ENCODE peak calls at places on chromosomes 1 and 21, in seven cellular contexts. X is astrocyte of the spinal cord; K is left ventricle myocardium inferior; L is IMR-90; V is OCI-LY7; J is CD8-positive, alpha-beta memory T cell; G is AG04450. Q is an unnamed sample.

GRCh38 chr1:77824694-77825355 is 45.4 kb downstream of the MIGA1 start:
- DNase-seq in X (no peak), K (no peak), L (no peak), V (peak; percentile 60), J (no peak), G (no peak), Q (no peak)

GRCh38 chr1:199859525-199859924 is 168.0 kb upstream of the NR5A2 start:
- DNase-seq in X (peak; percentile 55), K (no peak), L (peak; percentile 80), V (peak; percentile 1), J (no peak), G (peak; percentile 44), Q (peak; percentile 55)

GRCh38 chr1:204307334-204307883 is 52.3 kb downstream of the PLEKHA6 start:
- DNase-seq in X (no peak), K (peak; percentile 26), L (peak; percentile 76), V (no peak), J (no peak), G (no peak), Q (no peak)

GRCh38 chr1:189237008-189237407 is 1240.7 kb downstream of the BRINP3 start:
- DNase-seq in X (no peak), K (no peak), L (no peak), V (no peak), J (no peak), G (no peak), Q (no peak)

GRCh38 chr1:44421374-44422028 is 16.4 kb downstream of the RNF220 start:
- DNase-seq in X (no peak), K (no peak), L (no peak), V (no peak), J (no peak), G (no peak), Q (no peak)

GRCh38 chr21:42767561-42767835 is 111.8 kb downstream of the WDR4 start:
- DNase-seq in X (no peak), K (no peak), L (no peak), V (no peak), J (no peak), G (no peak), Q (no peak)

GRCh38 chr1:24203404-24203803 is 16.3 kb upstream of the IFNLR1 start:
- DNase-seq in X (no peak), K (no peak), L (no peak), V (peak; percentile 81), J (peak; percentile 25), G (no peak), Q (no peak)

GRCh38 chr1:39295901-39296300 is 91.4 kb downstream of the MACF1 start:
- DNase-seq in X (no peak), K (no peak), L (no peak), V (no peak), J (no peak), G (no peak), Q (no peak)

DNA sequence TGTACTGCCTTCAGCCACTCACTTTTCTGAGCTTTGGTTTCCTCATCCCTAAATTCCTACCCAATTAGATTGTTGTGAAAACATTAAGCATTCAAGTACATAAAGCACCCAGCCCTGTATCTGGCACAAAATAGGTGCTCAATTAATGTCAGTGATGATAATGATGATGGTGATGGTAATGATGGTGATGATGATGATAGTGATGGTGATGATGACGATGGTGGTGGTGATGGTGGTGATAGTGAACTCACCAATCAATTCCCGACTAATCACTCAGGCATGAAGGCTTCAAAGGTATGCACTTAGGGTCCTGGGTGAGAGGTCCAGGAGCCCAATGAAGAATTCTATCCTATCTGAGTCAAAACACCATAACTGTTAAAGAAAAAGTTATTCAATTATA is 383.5 kb downstream of the MATN1 start:
- DNase-seq in X (no peak), K (no peak), L (no peak), V (no peak), J (no peak), G (no peak), Q (no peak)
- H3K4me3 ChIP-seq in X (no peak overlapping the region), K (no peak overlapping the region), L (no peak overlapping the region), V (no peak overlapping the region), J (no peak overlapping the region), G (no peak overlapping the region), Q (no peak overlapping the region)

GRCh38 chr1:47687618-47687940 is 249.7 kb downstream of the FOXD2 start:
- DNase-seq in X (no peak), K (no peak), L (no peak), V (no peak), J (no peak), G (no peak), Q (no peak)
- H3K4me3 ChIP-seq in X (no peak overlapping the region), K (no peak overlapping the region), L (no peak overlapping the region), V (no peak overlapping the region), J (no peak overlapping the region), G (no peak overlapping the region), Q (no peak overlapping the region)

GRCh38 chr1:93036672-93037071 is 42.4 kb upstream of the MTF2 start:
- DNase-seq in X (no peak), K (no peak), L (no peak), V (no peak), J (no peak), G (no peak), Q (no peak)

GRCh38 chr1:93047585-93047984 is 31.5 kb upstream of the MTF2 start:
- DNase-seq in X (no peak), K (no peak), L (no peak), V (no peak), J (no peak), G (no peak), Q (no peak)

GRCh38 chr1:93042822-93043557 is 36.1 kb upstream of the MTF2 start:
- DNase-seq in X (no peak), K (no peak), L (no peak), V (no peak), J (no peak), G (no peak), Q (no peak)

DNA sequence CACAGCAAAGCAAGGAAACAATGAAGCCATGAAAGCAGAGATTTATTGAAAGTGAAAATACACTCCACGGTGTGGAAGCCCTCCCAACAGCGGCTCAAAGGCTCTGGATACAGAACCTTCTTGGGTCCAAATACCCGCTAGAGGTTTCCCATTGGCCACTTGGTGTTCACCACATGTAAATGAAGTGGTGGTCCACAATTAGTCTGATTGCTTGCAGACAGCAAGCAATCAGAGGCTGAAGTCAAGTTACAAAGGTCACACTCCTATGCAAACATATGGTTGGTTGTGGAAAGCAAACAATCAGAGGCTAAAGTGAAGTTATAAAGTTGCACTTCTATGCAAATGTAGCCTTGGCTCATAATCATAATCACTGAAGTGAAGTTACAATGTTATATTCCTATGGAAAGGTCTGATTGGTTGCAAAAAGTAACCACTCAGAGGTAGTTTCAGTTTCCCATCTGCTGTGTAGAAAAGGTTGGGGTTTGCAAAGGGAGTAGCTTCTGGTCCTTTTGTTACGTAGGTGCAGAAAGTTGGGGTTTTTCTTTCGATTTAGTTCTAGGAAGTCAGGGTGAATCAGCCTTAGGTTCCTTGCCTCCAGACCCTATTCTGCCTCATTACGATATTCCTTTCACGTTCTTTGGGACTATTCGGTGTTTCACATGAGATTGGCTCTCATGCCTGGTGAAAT is 36.8 kb upstream of the MTF2 start:
- DNase-seq in X (no peak), K (no peak), L (no peak), V (peak; percentile 43), J (peak; percentile 52), G (no peak), Q (no peak)
- H3K4me3 ChIP-seq in X (no peak overlapping the region), K (no peak overlapping the region), L (no peak overlapping the region), V (peak overlapping the region; percentile 25), J (peak overlapping the region; percentile 59), G (no peak overlapping the region), Q (no peak overlapping the region)

GRCh38 chr1:90725961-90726715 is 9.0 kb upstream of the BARHL2 start:
- DNase-seq in X (no peak), K (no peak), L (peak; percentile 1), V (no peak), J (no peak), G (no peak), Q (no peak)
- H3K4me3 ChIP-seq in X (no peak overlapping the region), K (peak overlapping the region; percentile 58), L (peak overlapping the region; percentile 15), V (no peak overlapping the region), J (no peak overlapping the region), G (no peak overlapping the region), Q (peak overlapping the region; percentile 26)

GRCh38 chr1:156106624-156107488 is 7.7 kb upstream of the LMNA start:
- DNase-seq in X (no peak), K (no peak), L (peak; percentile 40), V (no peak), J (no peak), G (no peak), Q (no peak)
- H3K4me3 ChIP-seq in X (no peak overlapping the region), K (peak overlapping the region; percentile 64), L (peak overlapping the region; percentile 14), V (no peak overlapping the region), J (peak overlapping the region; percentile 20), G (peak overlapping the region; percentile 11), Q (peak overlapping the region; percentile 1)

GRCh38 chr1:150649441-150649840 is 20.0 kb upstream of the ENSA start:
- DNase-seq in X (no peak), K (no peak), L (no peak), V (no peak), J (no peak), G (no peak), Q (no peak)
- H3K4me3 ChIP-seq in X (no peak overlapping the region), K (no peak overlapping the region), L (no peak overlapping the region), V (no peak overlapping the region), J (no peak overlapping the region), G (no peak overlapping the region), Q (no peak overlapping the region)

DNA sequence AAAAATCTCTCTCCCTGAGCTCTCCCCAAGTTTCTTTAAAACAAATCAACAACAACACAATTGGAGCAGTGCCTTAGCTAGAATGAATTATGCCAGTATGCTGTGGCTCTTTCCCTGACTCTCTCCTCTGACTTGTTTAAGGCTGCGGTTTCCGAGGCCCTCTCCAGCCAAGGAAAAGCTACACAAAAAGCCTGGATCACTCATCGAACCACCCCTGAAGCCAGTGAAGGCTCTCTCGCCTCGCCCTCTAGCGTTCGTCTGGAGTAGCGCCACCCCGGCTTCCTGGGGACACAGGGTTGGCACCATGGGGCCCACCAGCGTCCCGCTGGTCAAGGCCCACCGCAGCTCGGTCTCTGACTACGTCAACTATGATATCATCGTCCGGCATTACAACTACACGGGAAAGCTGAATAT is 1.9 kb downstream of the S1PR1 start:
- DNase-seq in X (peak; percentile 90), K (peak; percentile 88), L (peak; percentile 91), V (peak; percentile 78), J (peak; percentile 87), G (peak; percentile 72), Q (peak; percentile 72)
- H3K4me3 ChIP-seq in X (no peak overlapping the region), K (peak overlapping the region; percentile 83), L (no peak overlapping the region), V (no peak overlapping the region), J (peak overlapping the region; percentile 64), G (peak overlapping the region; percentile 80), Q (peak overlapping the region; percentile 81)

Q was measured in skeletal muscle cell.